ENCODE peak calls at places on chromosomes 12 and 14, in seven cellular contexts. M is heart left ventricle, V is AG10803, A is mucosa of descending colon, Y is MCF 10A, D is heart right ventricle, F is H9. E is an unnamed sample.

GRCh38 chr14:26427059-26427458 is 170.8 kb downstream of the NOVA1 start:
- DNase-seq in A (no peak), M (no peak), V (peak), D (no peak), Y (peak), F (no peak), E (no peak)

GRCh38 chr14:99971929-99972747 is 93.1 kb upstream of the EVL start:
- DNase-seq in A (no peak), Y (peak), D (peak), V (no peak), F (no peak), M (no peak), E (no peak)

GRCh38 chr12:78447373-78447772 is 417.2 kb upstream of the SYT1 start:
- DNase-seq in Y (no peak), D (no peak), M (no peak), V (no peak), A (no peak), F (no peak), E (no peak)

GRCh38 chr12:4518106-4518728 is 20.5 kb upstream of the RAD51AP1 start:
- DNase-seq in M (no peak), F (no peak), Y (peak), D (no peak), A (no peak), V (peak), E (no peak)

GRCh38 chr14:90491221-90491867 is 94.5 kb downstream of the CALM1 start:
- DNase-seq in V (peak), F (no peak), M (peak), Y (peak), A (no peak), D (peak), E (no peak)

GRCh38 chr14:61898568-61898967 is 136.3 kb downstream of the SNAPC1 start:
- DNase-seq in D (no peak), M (no peak), Y (no peak), A (no peak), V (no peak), F (no peak), E (no peak)

GRCh38 chr14:72723741-72724530 is 170.0 kb downstream of the DPF3 start:
- DNase-seq in D (no peak), V (peak), A (no peak), Y (no peak), M (no peak), F (no peak), E (no peak)

GRCh38 chr14:103736546-103737431 is 21.2 kb downstream of the ZFYVE21 start:
- DNase-seq in Y (no peak), F (no peak), M (peak), V (no peak), D (no peak), A (no peak), E (no peak)

GRCh38 chr12:121894633-121895032 is 6.0 kb downstream of the PSMD9 start:
- DNase-seq in D (no peak), M (no peak), Y (no peak), V (peak), A (no peak), F (peak), E (no peak)

GRCh38 chr12:42039146-42039545 is 105.5 kb downstream of the GXYLT1 start:
- DNase-seq in Y (peak), M (no peak), F (no peak), V (peak), A (no peak), D (no peak), E (no peak)

GRCh38 chr12:54193437-54193836 is 4.7 kb upstream of the SMUG1 start:
- DNase-seq in Y (no peak), F (no peak), V (no peak), A (no peak), M (no peak), D (no peak), E (no peak)

GRCh38 chr12:19183121-19183838 is 53.7 kb downstream of the PLEKHA5 start:
- DNase-seq in F (no peak), D (no peak), M (no peak), A (no peak), Y (no peak), V (peak), E (no peak)
- TF ChIP-seq CTCF in F (peak), D (no peak), M (no peak), A (no peak), Y (no peak), V (peak), E (no peak)

DNA sequence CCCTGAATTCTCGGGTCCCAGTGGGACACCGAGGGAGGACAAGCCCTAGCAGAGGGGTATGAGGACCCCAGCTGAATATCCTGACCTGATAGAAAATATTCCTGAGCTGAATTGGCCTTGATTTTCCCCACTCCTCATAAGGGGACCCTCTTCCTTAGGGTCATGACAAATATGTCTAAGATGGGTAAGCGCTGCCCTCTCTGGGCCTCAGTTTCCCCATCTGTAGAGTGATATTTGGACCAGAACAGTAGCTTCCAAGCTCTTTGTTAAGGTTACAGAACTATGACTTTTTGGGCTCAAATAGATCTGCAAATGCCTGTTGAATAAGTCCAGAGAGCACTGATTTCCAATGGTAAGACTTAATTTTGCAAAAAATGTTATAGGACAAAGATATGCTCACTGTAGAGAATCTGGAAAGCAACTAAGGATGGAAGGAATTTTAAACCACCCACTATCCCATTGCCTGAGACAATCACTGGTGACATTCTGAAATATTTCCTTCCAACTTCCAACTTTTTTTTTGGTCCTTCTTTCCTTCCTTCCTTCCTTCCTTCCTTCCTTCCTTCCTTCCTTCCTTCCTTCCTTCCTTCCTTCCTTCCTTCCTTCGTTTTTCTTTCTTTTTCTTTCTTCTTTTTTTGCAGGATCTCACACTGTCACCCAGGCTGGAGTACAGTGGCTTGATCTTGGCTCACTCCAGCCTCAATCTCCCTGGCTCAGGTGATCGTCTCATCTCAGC is 32.0 kb downstream of the MYL2 start:
- DNase-seq in Y (no peak), D (no peak), V (no peak), F (no peak), M (no peak), A (no peak), E (no peak)
- TF ChIP-seq CTCF in Y (no peak), D (no peak), V (no peak), F (no peak), M (no peak), A (no peak), E (peak)

GRCh38 chr14:66493750-66494149 is 7.6 kb downstream of the CCDC196 start:
- DNase-seq in Y (no peak), M (no peak), V (no peak), A (no peak), D (no peak), F (no peak), E (no peak)

GRCh38 chr14:66496188-66496807 is 10.1 kb downstream of the CCDC196 start:
- DNase-seq in F (no peak), Y (no peak), D (no peak), V (no peak), M (no peak), A (no peak), E (peak)

GRCh38 chr14:66496911-66497310 is 10.7 kb downstream of the CCDC196 start:
- DNase-seq in F (no peak), Y (no peak), D (no peak), A (no peak), V (no peak), M (no peak), E (no peak)

GRCh38 chr14:66490143-66491111 is 4.3 kb downstream of the CCDC196 start:
- DNase-seq in Y (no peak), M (no peak), D (no peak), A (no peak), V (no peak), F (no peak), E (no peak)

GRCh38 chr14:66495214-66496098 is 9.3 kb downstream of the CCDC196 start:
- DNase-seq in D (no peak), Y (peak), M (no peak), F (peak), V (peak), A (no peak), E (peak)
- TF ChIP-seq CTCF in D (peak), Y (peak), M (peak), F (peak), V (peak), A (peak), E (peak)

GRCh38 chr12:256958-257357 is 5.7 kb downstream of the SLC6A13 start:
- DNase-seq in D (no peak), V (no peak), F (no peak), Y (no peak), A (no peak), M (no peak), E (no peak)
- TF ChIP-seq CTCF in D (no peak), V (no peak), F (no peak), Y (no peak), A (no peak), M (no peak), E (no peak)

DNA sequence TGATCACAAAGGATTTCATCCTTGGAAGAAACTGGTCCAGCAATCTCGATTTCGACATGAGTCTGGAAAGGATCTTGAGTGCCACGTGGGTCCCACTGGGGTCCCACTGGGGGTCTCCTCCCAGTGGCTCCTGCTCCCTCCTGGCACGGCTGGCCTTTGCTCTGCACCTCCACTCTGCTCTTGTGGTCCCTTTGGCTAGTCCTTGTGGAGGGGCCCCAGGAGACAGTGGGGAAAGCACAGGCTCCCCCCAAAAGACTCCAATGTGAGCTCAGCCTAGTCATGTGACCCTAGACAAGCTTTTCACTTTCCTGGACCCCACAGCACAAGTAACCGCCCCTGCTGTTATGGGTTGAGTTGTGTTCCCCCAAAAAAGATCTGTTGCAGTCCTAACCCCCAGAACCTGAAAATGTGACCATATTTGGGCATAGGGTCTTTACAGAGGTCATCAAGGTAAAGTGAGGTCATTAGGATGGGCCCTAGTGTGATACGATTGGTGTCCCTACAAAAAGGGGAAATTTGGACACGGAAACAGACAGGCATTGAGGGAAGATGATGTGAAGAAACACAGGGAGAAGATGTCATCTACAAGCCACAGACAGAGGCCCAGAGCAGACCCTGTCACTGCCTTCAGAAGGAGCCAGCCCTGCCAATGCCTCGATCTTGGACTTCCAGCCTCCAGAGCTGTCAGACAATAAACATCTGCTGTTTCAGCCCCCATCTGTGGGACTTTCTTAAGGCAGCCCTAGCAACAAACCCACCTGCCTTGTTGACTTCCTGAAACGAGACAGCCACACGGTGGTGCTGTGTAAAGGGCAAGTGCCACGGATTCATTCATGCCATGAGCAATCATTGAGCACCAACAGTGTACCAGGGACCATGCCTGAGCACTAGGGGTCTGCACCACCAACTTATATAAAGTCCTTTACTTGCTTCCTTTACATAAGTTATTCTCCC is 23.8 kb upstream of the PPP2R5C start:
- DNase-seq in A (no peak), F (no peak), M (no peak), D (no peak), V (no peak), Y (no peak), E (peak)
- TF ChIP-seq CTCF in A (no peak), F (no peak), M (no peak), D (no peak), V (no peak), Y (no peak), E (no peak)

GRCh38 chr14:79540394-79540793 is 670.9 kb downstream of the DIO2 start:
- DNase-seq in A (no peak), Y (no peak), M (no peak), V (no peak), D (no peak), F (no peak), E (no peak)

GRCh38 chr14:79542121-79542520 is 669.2 kb downstream of the DIO2 start:
- DNase-seq in D (no peak), A (no peak), M (no peak), Y (no peak), F (no peak), V (no peak), E (no peak)

GRCh38 chr14:79543348-79543747 is 668.0 kb downstream of the DIO2 start:
- DNase-seq in A (no peak), F (no peak), V (no peak), Y (no peak), D (no peak), M (no peak), E (no peak)

GRCh38 chr14:79544671-79545070 is 666.6 kb downstream of the DIO2 start:
- DNase-seq in F (no peak), Y (no peak), D (no peak), A (no peak), V (peak), M (no peak), E (no peak)

DNA sequence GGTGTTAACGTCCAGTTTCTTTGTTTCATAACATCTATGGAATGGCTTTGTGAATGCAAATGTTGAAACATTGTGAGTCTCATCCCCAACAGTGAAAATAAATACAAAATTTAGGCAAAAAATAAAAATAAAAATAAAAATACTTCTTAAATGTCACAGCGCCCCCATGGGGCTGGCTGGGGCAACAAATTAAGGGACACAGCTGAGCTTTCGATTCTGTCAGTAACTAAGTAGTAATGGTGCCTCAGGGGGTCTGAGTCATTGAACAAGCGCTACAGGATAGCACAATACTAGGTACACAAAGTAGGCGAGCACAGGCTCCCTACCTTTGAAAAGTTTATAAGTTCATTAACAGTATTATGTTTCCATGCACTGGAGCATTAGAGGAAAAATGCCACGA is 667.3 kb downstream of the DIO2 start:
- DNase-seq in D (no peak), Y (peak), A (no peak), M (no peak), V (no peak), F (peak), E (no peak)
- TF ChIP-seq CTCF in D (peak), Y (peak), A (no peak), M (peak), V (peak), F (peak), E (no peak)